ENCODE peak calls at places on chromosomes 11 and 22, in four cellular contexts. Q, U, X and Z are unnamed samples.

GRCh38 chr11:80383655-80384054 is 942.8 kb upstream of the TENM4 start:
- DNase-seq in Q (no peak), U (no peak), X (no peak), Z (no peak)

GRCh38 chr22:50563410-50564160 is 866 bp upstream of the SYCE3 start:
- DNase-seq in Q (no peak), U (no peak), X (peak), Z (no peak)

GRCh38 chr11:70462818-70463477 is 64.6 kb downstream of the CTTN start:
- DNase-seq in Q (no peak), U (peak), X (no peak), Z (no peak)

GRCh38 chr22:46347646-46348045 is 12.1 kb downstream of the TRMU start:
- DNase-seq in Q (no peak), U (no peak), X (no peak), Z (no peak)

GRCh38 chr11:12276831-12277475 is 100.4 kb upstream of the PARVA start:
- DNase-seq in Q (no peak), U (no peak), X (no peak), Z (no peak)

GRCh38 chr11:10373340-10373739 is 68.5 kb downstream of the ADM start:
- DNase-seq in Q (no peak), U (no peak), X (no peak), Z (no peak)

GRCh38 chr22:39309881-39310714 is 9.3 kb downstream of the RPL3 start:
- DNase-seq in Q (no peak), U (no peak), X (no peak), Z (no peak)

GRCh38 chr11:91093141-91093540 is 870.3 kb upstream of the CHORDC1 start:
- DNase-seq in Q (no peak), U (no peak), X (no peak), Z (no peak)

GRCh38 chr22:46537946-46538815 is 761 bp upstream of the CELSR1 start:
- DNase-seq in Q (no peak), U (no peak), X (no peak), Z (peak)

DNA sequence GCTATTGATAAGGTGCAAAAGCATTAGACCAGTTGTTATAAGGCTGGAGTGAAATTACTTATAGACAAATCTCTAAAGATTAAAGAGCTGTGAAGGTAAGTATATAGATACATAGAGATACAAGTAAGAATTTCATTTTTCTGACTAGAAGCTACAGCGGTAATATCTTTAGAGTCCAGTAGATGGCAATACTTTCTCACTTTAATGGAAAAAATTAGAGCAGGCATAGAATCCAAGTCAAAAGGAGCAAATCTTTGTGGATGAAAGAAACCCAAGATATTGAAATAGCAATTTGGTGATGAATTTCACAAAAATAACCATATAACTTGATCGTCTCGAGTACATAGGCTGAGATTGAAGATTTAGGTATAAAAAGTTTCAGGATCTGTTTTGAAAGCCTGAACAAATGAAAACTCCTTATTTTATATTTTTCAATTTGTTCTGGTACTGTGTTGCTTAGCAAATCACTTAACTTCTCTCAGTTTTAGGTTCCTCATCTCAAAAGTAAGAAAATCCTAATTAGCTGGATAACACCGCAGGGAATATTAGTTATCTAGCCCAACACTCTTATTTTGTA is 81.9 kb downstream of the UVRAG start:
- DNase-seq in Q (no peak), U (peak), X (peak), Z (no peak)
- TF ChIP-seq TCF7 in Q (no peak), U (no peak), X (no peak), Z (no peak)

GRCh38 chr22:48185656-48186055 is 1423.2 kb downstream of the TBC1D22A start:
- DNase-seq in Q (no peak), U (no peak), X (no peak), Z (no peak)
- TF ChIP-seq TCF7 in Q (no peak), U (no peak), X (no peak), Z (no peak)

GRCh38 chr11:106959386-106959785 is 58.9 kb downstream of the GUCY1A2 start:
- DNase-seq in Q (no peak), U (no peak), X (no peak), Z (no peak)

GRCh38 chr11:106959800-106960199 is 58.5 kb downstream of the GUCY1A2 start:
- DNase-seq in Q (no peak), U (no peak), X (no peak), Z (no peak)

GRCh38 chr11:106958506-106959248 is 59.6 kb downstream of the GUCY1A2 start:
- DNase-seq in Q (no peak), U (no peak), X (no peak), Z (no peak)

GRCh38 chr11:106961048-106961447 is 57.2 kb downstream of the GUCY1A2 start:
- DNase-seq in Q (no peak), U (no peak), X (no peak), Z (no peak)

DNA sequence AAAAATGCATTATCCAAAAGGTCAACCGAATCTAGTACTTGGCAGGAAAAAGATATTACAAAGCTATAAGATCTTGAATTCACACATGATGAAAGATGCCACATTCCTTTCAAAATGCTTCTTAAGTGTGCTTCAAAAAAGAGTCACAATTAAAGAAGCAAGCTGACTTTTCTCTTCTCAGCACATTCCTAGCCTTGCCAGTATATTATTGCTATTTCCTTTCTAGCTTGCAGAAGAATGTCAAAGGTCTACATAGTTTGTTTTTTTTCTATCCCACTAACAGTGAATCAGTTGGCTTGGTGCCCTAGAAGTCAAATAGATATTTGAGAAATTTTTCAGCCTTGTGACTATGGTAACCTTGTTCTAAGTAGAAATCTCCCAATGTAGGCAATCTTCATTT is 56.8 kb downstream of the GUCY1A2 start:
- DNase-seq in Q (no peak), U (no peak), X (no peak), Z (no peak)
- TF ChIP-seq TCF7 in Q (no peak), U (no peak), X (no peak), Z (no peak)

DNA sequence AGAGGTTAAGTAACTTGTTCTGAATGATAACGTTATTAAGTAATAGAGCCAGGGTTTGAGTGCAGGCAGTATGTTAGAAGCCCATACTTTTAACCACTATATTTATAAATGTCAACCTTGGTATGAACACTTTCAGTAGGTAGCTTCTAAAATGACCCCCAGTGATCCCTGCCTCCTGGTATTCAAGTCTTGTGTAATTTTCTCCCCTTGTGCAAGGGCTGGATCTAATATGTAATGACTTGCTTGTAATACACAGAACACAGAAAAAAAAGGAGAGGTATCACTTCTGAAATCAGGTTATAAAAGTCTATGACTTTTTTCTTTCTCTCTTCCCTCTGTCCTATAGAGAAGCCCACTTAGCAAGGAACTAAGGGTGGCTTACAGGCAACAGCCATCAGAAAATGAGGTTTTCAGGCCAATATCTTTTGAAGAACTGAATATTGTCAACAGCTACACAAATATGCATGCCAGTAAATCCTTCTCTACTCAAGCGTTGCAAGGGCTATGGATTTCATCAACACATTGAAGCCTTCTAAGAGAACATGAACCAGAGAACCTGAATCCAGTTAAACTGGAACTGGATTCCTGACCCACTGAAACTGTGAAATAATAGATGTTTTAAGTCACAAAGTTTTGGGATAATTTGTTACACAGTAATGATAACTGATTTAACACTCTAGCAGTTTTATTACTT is 712.3 kb downstream of the METTL15 start:
- DNase-seq in Q (no peak), U (no peak), X (no peak), Z (no peak)
- TF ChIP-seq TCF7 in Q (no peak), U (no peak), X (no peak), Z (no peak)

GRCh38 chr11:44944853-44945235 is 5.8 kb downstream of the TP53I11 start:
- DNase-seq in Q (no peak), U (no peak), X (no peak), Z (no peak)
- TF ChIP-seq TCF7 in Q (no peak), U (no peak), X (no peak), Z (no peak)

GRCh38 chr11:115939726-115940421 is 435.7 kb upstream of the CADM1 start:
- DNase-seq in Q (no peak), U (no peak), X (no peak), Z (no peak)

GRCh38 chr11:115941044-115941443 is 436.8 kb upstream of the CADM1 start:
- DNase-seq in Q (no peak), U (no peak), X (no peak), Z (no peak)

GRCh38 chr11:115942043-115942442 is 437.8 kb upstream of the CADM1 start:
- DNase-seq in Q (no peak), U (no peak), X (no peak), Z (no peak)

GRCh38 chr11:115941481-115941993 is 437.3 kb upstream of the CADM1 start:
- DNase-seq in Q (no peak), U (peak), X (no peak), Z (no peak)

GRCh38 chr11:115944596-115944995 is 440.4 kb upstream of the CADM1 start:
- DNase-seq in Q (no peak), U (no peak), X (no peak), Z (no peak)
- TF ChIP-seq TCF7 in Q (no peak), U (no peak), X (no peak), Z (no peak)

GRCh38 chr11:69173326-69173725 is 17.6 kb downstream of the SMIM38 start:
- DNase-seq in Q (no peak), U (no peak), X (no peak), Z (no peak)
- TF ChIP-seq TCF7 in Q (no peak), U (no peak), X (no peak), Z (no peak)